ENCODE peak calls at places on chromosomes 6 and 20, in seven cellular contexts. A is IMR-90, D is H9, C is neuronal stem cell, M is mesenchymal stem cell, Y is mesendoderm, H is trophoblast cell. I is an unnamed sample.

GRCh38 chr6:54990001-54990400 is 143.4 kb downstream of the FAM83B start:
- DNase-seq in A (peak), D (no peak), C (no peak), M (peak), Y (no peak), H (no peak), I (no peak)

GRCh38 chr20:57751411-57751810 is 41.6 kb upstream of the PMEPA1 start:
- DNase-seq in A (no peak), D (no peak), C (no peak), M (no peak), Y (no peak), H (no peak), I (no peak)

GRCh38 chr20:2420510-2420909 is 39.8 kb downstream of the TGM6 start:
- DNase-seq in A (no peak), D (no peak), C (no peak), M (no peak), Y (no peak), H (no peak), I (no peak)

GRCh38 chr6:27106382-27106781 is 141.1 kb upstream of the PRSS16 start:
- DNase-seq in A (no peak), D (no peak), C (no peak), M (no peak), Y (no peak), H (no peak), I (no peak)

GRCh38 chr6:99369533-99369932 is 20.1 kb upstream of the FAXC start:
- DNase-seq in A (no peak), D (no peak), C (no peak), M (no peak), Y (peak), H (no peak), I (no peak)

GRCh38 chr6:32983493-32983848 is 15.1 kb downstream of the BRD2 start:
- DNase-seq in A (no peak), D (no peak), C (no peak), M (peak), Y (no peak), H (peak), I (no peak)

GRCh38 chr6:170006524-170007467 is 255.4 kb downstream of the ERMARD start:
- DNase-seq in A (no peak), D (peak), C (peak), M (no peak), Y (peak), H (peak), I (peak)

GRCh38 chr6:39496951-39497350 is 174.4 kb upstream of the KCNK16 start:
- DNase-seq in A (no peak), D (no peak), C (no peak), M (peak), Y (no peak), H (no peak), I (no peak)

GRCh38 chr6:76792394-76792793 is 670.9 kb downstream of the HTR1B start:
- DNase-seq in A (peak), D (no peak), C (no peak), M (peak), Y (no peak), H (peak), I (no peak)

GRCh38 chr6:144469144-144469575 is 184.0 kb downstream of the UTRN start:
- DNase-seq in A (no peak), D (no peak), C (no peak), M (no peak), Y (no peak), H (no peak), I (no peak)

GRCh38 chr6:113381957-113382356 is 475.2 kb upstream of the MARCKS start:
- DNase-seq in A (peak), D (no peak), C (no peak), M (peak), Y (no peak), H (no peak), I (no peak)

GRCh38 chr6:1346101-1346500 is 34.2 kb downstream of the FOXQ1 start:
- DNase-seq in A (peak), D (no peak), C (no peak), M (no peak), Y (no peak), H (no peak), I (no peak)

GRCh38 chr20:14544688-14545087 is 207.3 kb upstream of the FLRT3 start:
- DNase-seq in A (no peak), D (no peak), C (no peak), M (no peak), Y (no peak), H (no peak), I (no peak)

GRCh38 chr6:163349696-163350095 is 64.8 kb upstream of the QKI start:
- DNase-seq in A (no peak), D (no peak), C (no peak), M (no peak), Y (no peak), H (no peak), I (no peak)

GRCh38 chr6:147166360-147166944 is 37.8 kb upstream of the STXBP5 start:
- DNase-seq in A (peak), D (no peak), C (no peak), M (peak), Y (peak), H (peak), I (no peak)

GRCh38 chr6:35663447-35664235 is 25.1 kb downstream of the FKBP5 start:
- DNase-seq in A (peak), D (no peak), C (no peak), M (peak), Y (peak), H (no peak), I (no peak)

GRCh38 chr6:90131614-90132423 is 164.8 kb downstream of the BACH2 start:
- DNase-seq in A (peak), D (no peak), C (no peak), M (peak), Y (no peak), H (peak), I (no peak)

GRCh38 chr6:54847799-54848597 is 1.4 kb downstream of the FAM83B start:
- DNase-seq in A (peak), D (no peak), C (no peak), M (peak), Y (peak), H (peak), I (no peak)

GRCh38 chr20:17633850-17634500 is 48.1 kb downstream of the RRBP1 start:
- DNase-seq in A (no peak), D (no peak), C (no peak), M (no peak), Y (no peak), H (no peak), I (no peak)

GRCh38 chr20:45798935-45799642 is 7.3 kb downstream of the DNTTIP1 start:
- DNase-seq in A (peak), D (peak), C (peak), M (peak), Y (peak), H (peak), I (peak)

DNA sequence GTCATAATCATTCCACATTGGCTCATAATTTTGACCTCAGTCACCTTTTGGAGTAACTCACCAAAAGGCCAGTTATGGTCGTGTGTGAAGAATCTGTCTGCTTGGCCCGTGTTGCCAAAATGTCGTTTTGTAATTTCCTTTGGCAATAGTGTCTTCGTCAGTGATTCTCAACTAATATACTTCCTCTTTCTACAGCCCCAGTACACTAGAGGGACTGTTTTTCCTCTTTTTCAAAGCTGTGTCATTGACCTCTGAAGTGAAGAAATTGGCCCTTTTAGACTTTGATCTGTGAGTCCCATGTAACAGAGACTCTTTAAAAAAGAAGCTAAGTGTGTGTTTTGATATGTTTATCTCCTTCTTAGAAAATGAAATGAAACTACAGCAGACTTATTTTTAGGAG is 5.2 kb downstream of the FOXO3 start:
- DNase-seq in A (peak), D (no peak), C (no peak), M (peak), Y (no peak), H (peak), I (no peak)
- H3K4ac ChIP-seq in A (peak), D (no peak), C (no peak), M (no peak), Y (no peak), H (no peak), I (no peak)

DNA sequence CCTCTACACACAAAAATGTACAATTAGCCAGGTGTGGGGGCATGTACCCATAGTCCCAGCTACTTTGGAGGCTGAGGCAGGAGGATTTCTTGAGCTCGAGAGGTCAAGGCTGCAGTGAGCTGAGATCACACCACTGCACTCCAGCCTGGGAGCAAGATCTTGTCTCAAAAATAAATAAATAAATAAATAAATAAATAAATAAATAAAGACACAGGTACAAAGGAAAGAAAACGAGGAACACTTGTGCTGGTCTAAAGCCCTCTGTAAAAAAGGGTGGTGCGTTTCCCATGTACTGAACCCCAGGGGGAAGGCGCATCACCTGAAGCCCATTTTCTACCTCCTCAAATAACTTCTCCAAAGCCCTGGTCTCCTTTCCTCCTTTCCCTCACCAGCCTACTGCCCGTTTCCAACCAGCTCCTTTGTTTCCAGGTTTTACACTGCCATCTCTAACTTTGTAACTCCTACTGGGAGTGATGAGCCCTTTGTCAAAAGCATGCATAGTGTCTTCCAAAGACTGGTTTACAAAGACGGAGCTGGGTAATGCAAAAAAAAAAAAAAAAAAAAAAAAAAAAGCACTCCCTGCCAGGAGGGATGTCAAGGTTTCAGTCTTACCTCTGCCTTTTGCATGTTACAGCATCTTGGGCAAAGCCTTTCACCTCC is 81.5 kb upstream of the SOX4 start:
- DNase-seq in A (no peak), D (no peak), C (no peak), M (no peak), Y (no peak), H (no peak), I (no peak)
- H3K4ac ChIP-seq in A (no peak), D (no peak), C (no peak), M (no peak), Y (no peak), H (no peak), I (no peak)

GRCh38 chr6:103721923-103722322 is 1137.8 kb downstream of the HACE1 start:
- DNase-seq in A (no peak), D (no peak), C (no peak), M (no peak), Y (no peak), H (no peak), I (no peak)
- H3K4ac ChIP-seq in A (no peak), D (no peak), C (no peak), M (no peak), Y (no peak), H (no peak), I (no peak)

DNA sequence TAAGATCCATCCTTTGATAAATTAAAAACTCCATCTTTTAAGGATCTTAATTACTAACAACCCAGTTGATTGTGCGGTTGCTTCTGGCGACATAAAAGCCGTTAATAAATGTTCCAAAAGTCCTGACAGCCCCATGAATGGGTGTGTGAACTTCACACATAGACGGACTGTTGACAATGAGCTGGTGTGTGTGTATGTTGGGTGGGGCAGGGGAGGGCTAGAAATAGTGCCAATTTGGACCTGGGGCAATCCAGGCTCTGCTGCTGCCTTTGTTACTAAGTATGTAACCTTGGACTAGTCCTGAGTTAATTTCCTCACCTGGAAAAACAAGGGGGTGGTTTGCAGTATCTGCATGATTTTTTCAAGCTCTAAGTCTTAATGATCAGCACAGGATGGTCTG is 4.2 kb downstream of the MAS1 start:
- DNase-seq in A (no peak), D (no peak), C (no peak), M (no peak), Y (no peak), H (no peak), I (no peak)
- H3K4ac ChIP-seq in A (no peak), D (no peak), C (no peak), M (no peak), Y (no peak), H (no peak), I (no peak)

GRCh38 chr6:81683928-81684327 is 68.6 kb downstream of the TENT5A start:
- DNase-seq in A (peak), D (no peak), C (no peak), M (peak), Y (no peak), H (peak), I (no peak)
- H3K4ac ChIP-seq in A (no peak), D (no peak), C (no peak), M (no peak), Y (no peak), H (no peak), I (no peak)

DNA sequence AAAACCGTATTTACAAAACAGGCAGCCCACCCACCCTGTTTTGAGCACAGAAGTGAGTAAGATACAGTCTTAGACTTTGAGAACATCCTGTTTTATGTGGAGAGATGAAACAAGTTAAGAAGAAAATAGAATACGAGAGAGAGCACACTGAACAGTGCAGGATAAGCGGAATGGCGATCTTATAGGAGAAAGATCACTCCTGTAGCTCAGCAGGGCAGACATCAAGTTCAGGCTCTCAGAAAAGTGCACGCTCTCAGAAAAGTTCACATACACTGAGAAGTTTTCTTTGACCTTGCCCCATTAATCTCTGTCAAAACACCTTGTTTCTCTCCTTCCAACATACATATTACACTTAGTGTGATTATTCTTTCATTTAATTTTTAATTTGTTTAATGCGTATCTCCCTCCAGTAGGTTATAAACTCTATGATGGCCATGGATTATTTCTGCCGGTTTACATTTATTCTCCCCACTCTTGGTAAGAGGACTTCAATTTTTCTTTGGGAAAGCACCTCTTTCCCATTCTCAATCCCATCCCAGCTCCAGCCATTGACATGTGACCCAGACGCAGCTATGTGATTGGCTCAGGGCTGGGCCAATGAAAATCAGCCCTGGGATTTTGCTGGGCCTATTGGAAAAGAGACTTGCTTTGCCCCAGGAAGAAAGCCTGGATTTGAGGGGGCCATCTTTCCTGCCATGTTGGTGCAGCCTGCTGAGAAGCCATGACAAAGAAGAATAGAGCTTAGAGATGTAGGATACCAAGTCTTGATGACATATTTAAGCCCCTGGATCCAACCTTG is 16.2 kb downstream of the KCNB1 start:
- DNase-seq in A (no peak), D (no peak), C (no peak), M (no peak), Y (peak), H (no peak), I (no peak)
- H3K4ac ChIP-seq in A (no peak), D (no peak), C (no peak), M (no peak), Y (no peak), H (no peak), I (no peak)

GRCh38 chr6:327538-328183 is 35.4 kb downstream of the DUSP22 start:
- DNase-seq in A (peak), D (no peak), C (no peak), M (no peak), Y (no peak), H (no peak), I (no peak)

GRCh38 chr6:326896-327537 is 34.7 kb downstream of the DUSP22 start:
- DNase-seq in A (no peak), D (no peak), C (no peak), M (no peak), Y (no peak), H (no peak), I (no peak)

GRCh38 chr6:328184-328670 is 35.9 kb downstream of the DUSP22 start:
- DNase-seq in A (peak), D (no peak), C (no peak), M (peak), Y (no peak), H (peak), I (no peak)

GRCh38 chr6:329888-330691 is 37.8 kb downstream of the DUSP22 start:
- DNase-seq in A (peak), D (no peak), C (no peak), M (peak), Y (peak), H (no peak), I (no peak)

GRCh38 chr6:328924-329323 is 36.6 kb downstream of the DUSP22 start:
- DNase-seq in A (no peak), D (no peak), C (no peak), M (no peak), Y (no peak), H (no peak), I (no peak)
- H3K4ac ChIP-seq in A (no peak), D (no peak), C (no peak), M (no peak), Y (no peak), H (no peak), I (no peak)